ENCODE peak calls at places on chromosomes 16 and 17, in five cellular contexts. H is A549; P is CD8-positive, alpha-beta T cell; I is right lobe of liver; J is fibroblast of lung. N is an unnamed sample. For H3K9me3, the result is how much of the 10 kb centered on the place peaks cover.

GRCh38 chr16:9755076-9755475 is 427.2 kb downstream of the GRIN2A start:
- DNase-seq in H (no peak), P (no peak), I (no peak), J (no peak), N (no peak)

GRCh38 chr16:66070140-66070887 is 296.2 kb upstream of the CDH5 start:
- DNase-seq in H (no peak), P (no peak), I (peak), J (peak), N (no peak)

GRCh38 chr17:29149431-29150064 is 30.6 kb downstream of the MYO18A start:
- DNase-seq in H (no peak), P (no peak), I (no peak), J (no peak), N (no peak)

GRCh38 chr17:77327566-77328463 is 187.0 kb downstream of the SEC14L1 start:
- DNase-seq in H (no peak), P (no peak), I (peak), J (no peak), N (no peak)

GRCh38 chr16:81767987-81768592 is 11.0 kb upstream of the PLCG2 start:
- DNase-seq in H (peak), P (no peak), I (no peak), J (no peak), N (no peak)

GRCh38 chr16:67129422-67129821 is 19.7 kb downstream of the PHAF1 start:
- DNase-seq in H (no peak), P (no peak), I (no peak), J (no peak), N (no peak)

GRCh38 chr17:13076905-13077304 is 59.1 kb upstream of the ELAC2 start:
- DNase-seq in H (no peak), P (no peak), I (no peak), J (peak), N (no peak)

GRCh38 chr16:22162658-22163009 is 328 bp downstream of the SDR42E2 start:
- DNase-seq in H (no peak), P (no peak), I (no peak), J (no peak), N (no peak)

GRCh38 chr17:44556114-44556853 is 1.0 kb upstream of the FZD2 start:
- DNase-seq in H (peak), P (peak), I (no peak), J (peak), N (no peak)

GRCh38 chr17:76265624-76266243 is 586 bp downstream of the UBALD2 start:
- DNase-seq in H (peak), P (no peak), I (peak), J (peak), N (peak)

GRCh38 chr17:56902350-56902749 is 11.5 kb downstream of the TRIM25 start:
- DNase-seq in H (peak), P (no peak), I (peak), J (no peak), N (no peak)

GRCh38 chr17:18315498-18316360 is 636 bp downstream of the SMCR8 start:
- DNase-seq in H (no peak), P (no peak), I (no peak), J (no peak), N (peak)

GRCh38 chr16:30541502-30542329 is 7.1 kb upstream of the ZNF747 start:
- DNase-seq in H (no peak), P (no peak), I (no peak), J (peak), N (no peak)

GRCh38 chr16:1612320-1613111 is at the start of gene CRAMP1:
- DNase-seq in H (peak), P (no peak), I (no peak), J (no peak), N (no peak)

GRCh38 chr16:48284772-48285409 is 37.6 kb upstream of the ABCC11 start:
- DNase-seq in H (no peak), P (no peak), I (no peak), J (no peak), N (no peak)

GRCh38 chr17:40888321-40888720 is 3.3 kb upstream of the KRT20 start:
- DNase-seq in H (no peak), P (no peak), I (no peak), J (no peak), N (no peak)

GRCh38 chr17:80960797-80961452 is 30.7 kb upstream of the CHMP6 start:
- DNase-seq in H (no peak), P (no peak), I (no peak), J (no peak), N (no peak)

GRCh38 chr16:26645629-26646028 is 421.1 kb upstream of the C16orf82 start:
- DNase-seq in H (peak), P (no peak), I (no peak), J (no peak), N (peak)

GRCh38 chr16:25093208-25094061 is 18.1 kb upstream of the LCMT1 start:
- DNase-seq in H (no peak), P (no peak), I (no peak), J (no peak), N (no peak)
- H3K27ac ChIP-seq in H (no peak), P (peak), I (no peak), J (no peak), N (peak)

GRCh38 chr16:15643453-15644305 is 725 bp upstream of the MARF1 start:
- DNase-seq in H (peak), P (peak), I (no peak), J (peak), N (no peak)
- TF ChIP-seq CTCF in H (peak), P (peak), I (peak), J (peak), N (peak)

DNA sequence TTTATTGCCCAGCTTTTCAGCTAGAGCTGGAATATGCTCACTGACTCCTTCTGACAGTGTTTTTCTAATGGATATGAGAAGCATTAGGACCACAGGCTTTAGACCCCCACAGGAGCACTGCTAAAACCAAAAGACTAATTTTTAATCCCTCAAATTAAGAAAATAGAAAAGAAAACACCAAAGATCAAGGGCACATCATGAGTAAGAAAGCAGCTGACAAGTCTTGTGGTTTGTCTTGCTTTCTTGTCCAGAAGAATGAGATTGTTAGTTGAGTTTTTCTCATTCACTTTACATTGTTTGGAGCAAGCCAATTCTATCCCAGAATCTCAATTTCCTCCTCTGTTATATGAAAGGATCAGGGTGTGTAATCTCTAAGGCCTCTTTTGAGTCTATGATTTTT is 899.0 kb downstream of the KCNJ2 start:
- DNase-seq in H (no peak), P (no peak), I (no peak), J (peak), N (no peak)
- H3K9me3 ChIP-seq in H (under half), P (under half), I (under half), J (under half), N (under half)

DNA sequence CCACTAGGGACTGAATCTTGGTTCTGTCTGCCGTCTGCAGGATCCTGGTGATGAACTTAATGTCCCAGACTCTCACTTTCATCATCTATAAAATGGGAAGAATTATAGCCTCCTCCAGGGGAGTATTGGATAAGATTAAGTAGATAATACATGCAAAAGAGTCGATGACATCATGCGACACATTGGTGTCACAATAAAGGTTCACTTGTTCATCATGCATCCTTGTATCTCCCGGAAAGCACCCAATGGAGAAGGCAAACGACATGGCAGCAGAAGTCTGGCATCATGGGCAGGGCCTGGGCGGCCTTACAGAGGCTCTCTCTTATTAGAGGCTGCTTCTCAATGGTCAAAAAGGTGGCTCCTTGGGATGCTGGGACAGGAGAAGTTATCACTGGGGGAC is 35.1 kb upstream of the CD300E start:
- DNase-seq in H (no peak), P (no peak), I (no peak), J (no peak), N (no peak)
- H3K27ac ChIP-seq in H (no peak), P (no peak), I (no peak), J (no peak), N (no peak)

N was measured in CD4-positive, alpha-beta T cell.